ENCODE peak calls at places on chromosomes 16 and 17, in eight cellular contexts. S is HT1080; F is NCI-H1694; U is occipital lobe; X is stimulated activated CD8-positive, alpha-beta memory T cell treated with anti-CD3 and anti-CD28 coated beads, Interleukin-7, amount 100 ng/mL, for 48 hours; W is iris pigment epithelial cell; E is lower leg skin; J is sciatic nerve. B is an unnamed sample.

GRCh38 chr17:82930924-82931695 is 91.3 kb upstream of the ZNF750 start:
- DNase-seq in W (no peak), S (no peak), E (no peak), U (no peak), F (no peak), X (no peak), J (peak; percentile 57), B (no peak)

GRCh38 chr16:17276610-17277009 is 194.2 kb downstream of the XYLT1 start:
- DNase-seq in S (no peak), U (no peak), X (no peak), J (no peak), F (no peak), E (no peak), W (no peak), B (no peak)

GRCh38 chr17:4049546-4049945 is 85.3 kb upstream of the ATP2A3 start:
- DNase-seq in X (no peak), S (no peak), F (no peak), E (no peak), J (no peak), U (no peak), W (no peak), B (no peak)

GRCh38 chr17:56158344-56158743 is 5.1 kb downstream of the ANKFN1 start:
- DNase-seq in U (no peak), J (no peak), S (no peak), E (no peak), W (no peak), F (no peak), X (no peak), B (no peak)

GRCh38 chr16:89096768-89097527 is 3.3 kb downstream of the ACSF3 start:
- DNase-seq in J (no peak), U (no peak), E (no peak), W (no peak), X (peak; percentile 77), F (no peak), S (no peak), B (no peak)

GRCh38 chr16:84600343-84601229 is 17.3 kb downstream of the COTL1 start:
- DNase-seq in U (no peak), S (no peak), F (no peak), J (no peak), X (no peak), E (no peak), W (peak; percentile 49), B (no peak)

GRCh38 chr17:29565643-29566472 is 979 bp downstream of the ABHD15 start:
- DNase-seq in E (peak; percentile 16), X (no peak), S (no peak), W (no peak), U (no peak), J (peak; percentile 74), F (no peak), B (no peak)

GRCh38 chr17:60229189-60229802 is 79.5 kb downstream of the CA4 start:
- DNase-seq in X (no peak), J (no peak), S (peak; percentile 18), U (no peak), W (peak; percentile 59), E (no peak), F (no peak), B (no peak)

GRCh38 chr16:46908540-46909372 is 24.6 kb downstream of the GPT2 start:
- DNase-seq in X (peak; percentile 13), J (peak; percentile 75), W (peak; percentile 48), S (peak; percentile 34), U (peak; percentile 27), F (peak; percentile 34), E (no peak), B (peak; percentile 51)

GRCh38 chr17:44014437-44015172 is at the start of gene TMEM101:
- DNase-seq in U (peak; percentile 88), S (peak; percentile 88), J (peak; percentile 93), E (peak; percentile 90), F (peak; percentile 83), W (peak; percentile 94), X (peak; percentile 83), B (peak; percentile 90)

GRCh38 chr17:35189291-35189690 is 4.9 kb downstream of the SLC35G3 start:
- DNase-seq in F (no peak), X (no peak), J (no peak), U (no peak), S (peak; percentile 32), W (peak; percentile 17), E (no peak), B (no peak)

GRCh38 chr16:87033541-87034300 is 283.5 kb downstream of the C16orf95 start:
- DNase-seq in F (no peak), U (no peak), W (no peak), S (no peak), J (no peak), E (no peak), X (no peak), B (no peak)

GRCh38 chr16:50602531-50603205 is 54.5 kb downstream of the NKD1 start:
- DNase-seq in J (no peak), F (no peak), S (no peak), W (no peak), X (no peak), E (peak; percentile 43), U (no peak), B (no peak)

GRCh38 chr17:897970-898619 is 81.5 kb downstream of the NXN start:
- DNase-seq in X (no peak), J (no peak), F (no peak), S (no peak), E (no peak), U (no peak), W (no peak), B (no peak)

GRCh38 chr16:11205754-11206459 is 50.1 kb downstream of the SOCS1 start:
- DNase-seq in J (no peak), E (no peak), U (no peak), W (peak; percentile 22), X (no peak), F (no peak), S (peak; percentile 50), B (no peak)

GRCh38 chr17:31736855-31737625 is 122.0 kb downstream of the COPRS start:
- DNase-seq in S (no peak), F (no peak), E (no peak), J (no peak), X (no peak), W (no peak), U (no peak), B (no peak)

GRCh38 chr17:77617516-77617915 is 341.0 kb upstream of the TNRC6C start:
- DNase-seq in X (no peak), E (no peak), J (no peak), F (no peak), U (no peak), W (no peak), S (no peak), B (no peak)

GRCh38 chr17:51120357-51120738 is 320 bp downstream of the SPAG9 start:
- DNase-seq in J (no peak), U (peak; percentile 36), X (no peak), E (no peak), F (no peak), S (peak; percentile 32), W (peak; percentile 54), B (peak; percentile 25)

GRCh38 chr17:80738020-80738380 is 193.4 kb downstream of the RPTOR start:
- DNase-seq in X (no peak), F (no peak), U (no peak), J (no peak), W (no peak), S (no peak), E (no peak), B (no peak)

GRCh38 chr17:19363460-19364035 is 1.0 kb upstream of the B9D1 start:
- DNase-seq in S (no peak), U (no peak), W (no peak), F (no peak), E (no peak), J (no peak), X (no peak), B (no peak)

GRCh38 chr16:2003827-2004641 is 5.6 kb downstream of the ZNF598 start:
- DNase-seq in J (peak; percentile 88), U (peak; percentile 49), W (peak; percentile 79), S (peak; percentile 63), F (peak; percentile 83), E (peak; percentile 74), X (peak; percentile 82), B (peak; percentile 66)

GRCh38 chr16:85793662-85794298 is 5.6 kb downstream of the EMC8 start:
- DNase-seq in F (no peak), W (no peak), E (no peak), J (no peak), U (no peak), X (no peak), S (no peak), B (no peak)

GRCh38 chr17:37239690-37240344 is 136.0 kb upstream of the C17orf78 start:
- DNase-seq in U (no peak), S (peak; percentile 13), F (peak; percentile 4), J (no peak), E (no peak), X (no peak), W (peak; percentile 80), B (no peak)

GRCh38 chr17:57557793-57558681 is 187.1 kb downstream of the CCDC182 start:
- DNase-seq in F (no peak), S (peak; percentile 79), W (peak; percentile 90), U (no peak), J (no peak), X (no peak), E (peak; percentile 28), B (no peak)

GRCh38 chr17:63762106-63763078 is 11.0 kb downstream of the CCDC47 start:
- DNase-seq in X (no peak), S (no peak), F (no peak), W (peak; percentile 12), J (no peak), U (no peak), E (no peak), B (no peak)

GRCh38 chr17:45186955-45187354 is 25.3 kb downstream of the HEXIM2 start:
- DNase-seq in S (no peak), U (no peak), W (no peak), F (no peak), J (no peak), E (no peak), X (no peak), B (no peak)

GRCh38 chr17:59149841-59150511 is 5.0 kb downstream of the SKA2 start:
- DNase-seq in U (no peak), S (peak; percentile 12), F (no peak), W (no peak), J (no peak), E (no peak), X (no peak), B (no peak)

GRCh38 chr16:69712914-69713581 is 13.3 kb downstream of the NQO1 start:
- DNase-seq in U (no peak), J (no peak), W (peak; percentile 10), E (no peak), F (no peak), S (no peak), X (no peak), B (no peak)

GRCh38 chr16:1503110-1503955 is 10.2 kb downstream of the TELO2 start:
- DNase-seq in F (no peak), W (no peak), X (no peak), S (no peak), E (no peak), U (no peak), J (no peak), B (no peak)

GRCh38 chr17:82350182-82351030 is 8.6 kb upstream of the TEX19 start:
- DNase-seq in U (no peak), E (no peak), J (no peak), W (no peak), X (peak; percentile 36), F (no peak), S (peak; percentile 58), B (no peak)

GRCh38 chr17:58242171-58242784 is 3.9 kb downstream of the LPO start:
- DNase-seq in F (no peak), W (no peak), X (peak; percentile 9), E (no peak), U (no peak), S (no peak), J (no peak), B (no peak)

GRCh38 chr17:48618366-48618896 is 3.3 kb upstream of the HOXB8 start:
- DNase-seq in S (peak; percentile 87), W (peak; percentile 72), F (peak; percentile 71), U (peak; percentile 60), E (peak; percentile 83), J (peak; percentile 94), X (no peak), B (peak; percentile 83)

GRCh38 chr17:2105663-2106062 is 50.8 kb downstream of the HIC1 start:
- DNase-seq in E (no peak), W (no peak), J (no peak), U (no peak), X (no peak), S (no peak), F (no peak), B (no peak)

GRCh38 chr17:32483451-32484019 is 3.3 kb upstream of the CDK5R1 start:
- DNase-seq in E (no peak), F (peak; percentile 90), S (peak; percentile 52), J (peak; percentile 87), W (peak; percentile 69), U (peak; percentile 87), X (no peak), B (peak; percentile 56)

B was measured in tibial nerve.